ENCODE peak calls at places on chromosome 20, in five cellular contexts. K is left lung, W is aorta, E is AG09309, U is GM23338. F is an unnamed sample.

GRCh38 chr20:43961541-43962471 is 47.2 kb downstream of the TOX2 start:
- DNase-seq in U (peak), E (no peak), K (no peak), W (peak), F (no peak)

GRCh38 chr20:64150756-64151633 is 13.3 kb upstream of the MYT1 start:
- DNase-seq in E (no peak), K (peak), W (peak), U (no peak), F (no peak)

GRCh38 chr20:24102290-24102689 is 113.7 kb upstream of the GGTLC1 start:
- DNase-seq in K (no peak), E (no peak), W (no peak), U (peak), F (no peak)

GRCh38 chr20:2402271-2402980 is 21.7 kb downstream of the TGM6 start:
- DNase-seq in W (no peak), U (peak), E (peak), K (no peak), F (no peak)

GRCh38 chr20:6501061-6501460 is 266.4 kb upstream of the BMP2 start:
- DNase-seq in K (no peak), E (no peak), U (no peak), W (no peak), F (no peak)

GRCh38 chr20:44615876-44616603 is 33.7 kb downstream of the PKIG start:
- DNase-seq in K (no peak), E (no peak), U (peak), W (peak), F (no peak)

GRCh38 chr20:8662433-8662954 is 406.4 kb upstream of the PLCB4 start:
- DNase-seq in K (no peak), W (no peak), E (no peak), U (no peak), F (no peak)

GRCh38 chr20:49187330-49188100 is 619 bp downstream of the STAU1 start:
- DNase-seq in U (peak), W (no peak), E (no peak), K (no peak), F (peak)

GRCh38 chr20:44050925-44051660 is 135.9 kb downstream of the JPH2 start:
- DNase-seq in U (no peak), W (peak), K (no peak), E (no peak), F (no peak)

GRCh38 chr20:50027611-50028105 is 44.9 kb downstream of the SNAI1 start:
- DNase-seq in K (no peak), U (no peak), E (peak), W (peak), F (peak)

GRCh38 chr20:47502271-47502730 is 614 bp downstream of the NCOA3 start:
- DNase-seq in W (no peak), U (peak), K (peak), E (no peak), F (peak)

GRCh38 chr20:43824699-43825402 is 89.8 kb upstream of the TOX2 start:
- DNase-seq in E (no peak), U (peak), K (no peak), W (no peak), F (peak)

GRCh38 chr20:21106171-21106694 is at the start of gene LINC00237:
- DNase-seq in E (no peak), W (no peak), U (peak), K (peak), F (no peak)

GRCh38 chr20:32474967-32475819 is 109.9 kb downstream of the NOL4L start:
- DNase-seq in E (peak), W (peak), K (peak), U (peak), F (peak)

GRCh38 chr20:63191400-63191799 is 24.5 kb downstream of the YTHDF1 start:
- DNase-seq in K (peak), E (no peak), W (no peak), U (no peak), F (peak)

GRCh38 chr20:728022-728944 is 40.0 kb downstream of the SLC52A3 start:
- DNase-seq in U (peak), W (peak), E (no peak), K (peak), F (peak)

GRCh38 chr20:19815553-19815991 is 57.5 kb downstream of the RIN2 start:
- DNase-seq in E (peak), K (no peak), U (peak), W (no peak), F (no peak)

GRCh38 chr20:2093200-2093781 is 8.3 kb upstream of the STK35 start:
- DNase-seq in U (peak), W (no peak), K (no peak), E (no peak), F (no peak)

GRCh38 chr20:34043025-34043424 is 49.3 kb downstream of the RALY start:
- DNase-seq in K (no peak), W (no peak), U (no peak), E (no peak), F (no peak)

GRCh38 chr20:32560989-32561830 is 23.9 kb downstream of the NOL4L start:
- DNase-seq in K (peak), W (no peak), E (no peak), U (peak), F (no peak)

GRCh38 chr20:64080013-64080812 is at the start of gene OPRL1:
- DNase-seq in U (peak), K (peak), E (no peak), W (no peak), F (no peak)

GRCh38 chr20:32189691-32190607 is 17.6 kb downstream of the PLAGL2 start:
- DNase-seq in W (peak), K (peak), E (no peak), U (peak), F (peak)

GRCh38 chr20:62662422-62662821 is 20.1 kb downstream of the SLCO4A1 start:
- DNase-seq in E (peak), U (no peak), K (no peak), W (no peak), F (no peak)

GRCh38 chr20:41476013-41476441 is 109.4 kb upstream of the EMILIN3 start:
- DNase-seq in U (no peak), E (peak), W (no peak), K (no peak), F (peak)

GRCh38 chr20:59673288-59673997 is 69.1 kb downstream of the PHACTR3 start:
- DNase-seq in E (no peak), K (no peak), W (no peak), U (no peak), F (no peak)

GRCh38 chr20:47256665-47257236 is 99.7 kb downstream of the ZMYND8 start:
- DNase-seq in K (no peak), W (no peak), E (no peak), U (no peak), F (no peak)

GRCh38 chr20:2390971-2391675 is 10.4 kb downstream of the TGM6 start:
- DNase-seq in K (no peak), E (no peak), U (no peak), W (no peak), F (no peak)

GRCh38 chr20:56380375-56380774 is 11.6 kb downstream of the AURKA start:
- DNase-seq in W (no peak), E (no peak), K (no peak), U (no peak), F (no peak)

GRCh38 chr20:4171538-4172116 is 156.3 kb upstream of the RNF24 start:
- DNase-seq in U (peak), W (no peak), K (no peak), E (no peak), F (no peak)

GRCh38 chr20:63044605-63045004 is 37.8 kb upstream of the BHLHE23 start:
- DNase-seq in U (no peak), K (peak), W (peak), E (no peak), F (no peak)

GRCh38 chr20:47332381-47333206 is 23.9 kb downstream of the ZMYND8 start:
- DNase-seq in K (no peak), U (no peak), W (no peak), E (no peak), F (no peak)

GRCh38 chr20:49396230-49396629 is 86.2 kb downstream of the KCNB1 start:
- DNase-seq in U (no peak), E (no peak), W (no peak), K (no peak), F (no peak)

GRCh38 chr20:40493071-40493470 is 196.0 kb downstream of the MAFB start:
- DNase-seq in K (peak), E (peak), U (no peak), W (peak), F (no peak)

GRCh38 chr20:49468412-49468811 is 14.1 kb downstream of the KCNB1 start:
- DNase-seq in U (no peak), K (no peak), W (no peak), E (no peak), F (no peak)

GRCh38 chr20:53622247-53623114 is 28.8 kb upstream of the ZNF217 start:
- DNase-seq in E (no peak), W (no peak), U (peak), K (no peak), F (no peak)

GRCh38 chr20:19712737-19713260 is 45.3 kb upstream of the RIN2 start:
- DNase-seq in E (no peak), K (no peak), U (no peak), W (no peak), F (no peak)

GRCh38 chr20:10558635-10559187 is 115.1 kb downstream of the JAG1 start:
- DNase-seq in E (peak), U (no peak), K (no peak), W (no peak), F (no peak)
- H3K4me3 ChIP-seq in E (no peak), U (no peak), K (no peak), W (peak), F (no peak)

GRCh38 chr20:9978395-9979004 is 56.3 kb upstream of the ANKEF1 start:
- DNase-seq in W (no peak), U (peak), K (no peak), E (peak), F (peak)
- H3K4me3 ChIP-seq in W (no peak), U (no peak), K (no peak), E (no peak), F (no peak)

GRCh38 chr20:22582960-22583772 is 1.2 kb downstream of the FOXA2 start:
- DNase-seq in E (no peak), W (peak), U (peak), K (peak), F (no peak)

GRCh38 chr20:22583773-22584629 is at the start of gene FOXA2:
- DNase-seq in K (peak), W (no peak), U (peak), E (no peak), F (peak)

GRCh38 chr20:22579711-22580697 is 4.4 kb downstream of the FOXA2 start:
- DNase-seq in W (no peak), E (no peak), K (peak), U (peak), F (peak)

GRCh38 chr20:22582386-22582959 is 1.9 kb downstream of the FOXA2 start:
- DNase-seq in U (peak), W (no peak), E (no peak), K (peak), F (no peak)

DNA sequence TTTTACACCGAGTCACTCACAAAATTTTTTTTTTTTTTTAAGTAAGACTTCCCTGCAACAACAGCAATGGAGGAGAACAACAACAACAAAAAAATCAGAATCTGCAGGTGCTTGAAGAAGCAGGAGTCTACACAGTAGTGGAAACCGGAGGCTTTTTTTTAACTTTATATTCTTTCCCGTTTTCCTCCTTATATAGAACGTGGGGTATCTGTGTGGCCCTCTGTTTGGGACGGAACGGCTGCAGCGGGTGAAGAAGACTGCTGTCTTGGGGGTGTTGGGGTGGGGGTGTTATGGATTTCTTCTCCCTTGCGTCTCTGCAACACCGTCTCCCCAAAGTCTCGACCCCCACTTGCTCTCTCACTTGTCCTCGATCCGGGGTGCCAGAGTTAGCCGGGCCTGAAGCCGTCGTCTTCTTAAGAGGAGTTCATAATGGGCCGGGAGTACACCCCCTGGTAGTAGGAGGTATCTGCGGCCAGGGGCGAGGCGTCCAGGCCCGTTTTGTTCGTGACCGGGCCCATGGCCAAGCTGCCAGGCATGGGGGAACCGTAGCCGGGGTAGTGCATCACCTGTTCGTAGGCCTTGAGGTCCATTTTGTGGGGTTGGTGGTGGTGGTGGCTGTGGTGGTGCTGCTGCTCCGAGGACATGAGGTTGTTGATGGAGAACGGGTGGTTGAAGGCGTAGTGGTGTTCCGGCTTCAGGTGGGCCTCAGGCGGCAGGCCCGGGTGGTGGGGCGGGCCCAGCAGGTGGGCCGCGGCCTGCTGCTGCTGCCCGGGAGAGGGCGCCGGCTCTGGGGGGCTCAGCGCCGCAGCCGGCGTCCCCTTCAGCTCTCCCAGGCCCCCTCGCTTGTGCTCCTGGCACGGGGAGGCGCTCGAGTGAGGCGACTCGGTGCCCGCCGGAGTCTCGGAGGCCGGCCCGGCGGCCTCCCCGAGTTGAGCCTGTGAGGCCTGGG is 2.7 kb downstream of the FOXA2 start:
- DNase-seq in E (no peak), U (peak), W (no peak), K (peak), F (no peak)
- H3K4me3 ChIP-seq in E (no peak), U (peak), W (no peak), K (peak), F (peak)

DNA sequence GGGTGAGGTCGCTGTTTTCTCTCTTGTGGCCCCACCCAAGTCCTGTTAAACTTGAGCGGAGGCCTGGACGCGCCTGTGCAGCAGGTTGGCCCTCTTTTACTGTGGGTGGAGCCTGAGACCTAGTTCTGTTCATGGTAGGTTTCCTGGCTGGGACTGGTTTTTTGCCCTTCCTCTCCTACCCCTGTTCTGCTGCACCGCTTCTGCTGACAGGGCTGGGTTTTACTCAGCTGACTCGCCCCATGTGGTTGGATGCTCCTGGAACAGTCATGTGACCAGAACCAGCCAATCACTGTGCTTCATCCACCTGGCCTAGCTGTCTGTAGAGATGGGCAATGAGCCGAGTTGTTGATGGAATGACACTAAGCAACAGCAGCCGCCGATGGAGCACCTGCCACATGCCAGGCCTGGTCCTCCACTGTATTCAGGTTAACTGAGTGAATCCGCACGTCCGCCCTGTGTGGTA is 230.4 kb downstream of the CDH4 start:
- DNase-seq in K (no peak), E (no peak), U (no peak), W (no peak), F (no peak)
- H3K4me3 ChIP-seq in K (no peak), E (no peak), U (no peak), W (no peak), F (no peak)